ENCODE peak calls at places on chromosomes 4 and X, in five cellular contexts. I is HCT116, K is GM23248, R is OCI-LY7, U is PC-3. E is an unnamed sample. For H3K9me2, the result is how much of the 10 kb centered on the place peaks cover.

GRCh38 chrX:12970691-12971202 is 4.2 kb upstream of the TMSB4X start:
- DNase-seq in I (no peak), K (peak), R (no peak), U (peak), E (peak)

GRCh38 chrX:29690061-29690460 is 525.3 kb upstream of the MAGEB2 start:
- DNase-seq in I (no peak), K (peak), R (no peak), U (no peak), E (no peak)

GRCh38 chr4:4918067-4918466 is 58.6 kb downstream of the MSX1 start:
- DNase-seq in I (no peak), K (no peak), R (no peak), U (no peak), E (no peak)

GRCh38 chr4:106996490-106996889 is 39.6 kb downstream of the DKK2 start:
- DNase-seq in I (no peak), K (no peak), R (no peak), U (no peak), E (no peak)

GRCh38 chr4:74543983-74544382 is 99.0 kb downstream of the AREG start:
- DNase-seq in I (no peak), K (peak), R (no peak), U (no peak), E (no peak)

GRCh38 chrX:133950214-133950613 is 35.2 kb downstream of the GPC3 start:
- DNase-seq in I (no peak), K (no peak), R (no peak), U (no peak), E (no peak)

GRCh38 chrX:47078129-47079043 is at the start of gene RGN:
- DNase-seq in I (no peak), K (peak), R (no peak), U (no peak), E (peak)

GRCh38 chr4:106369456-106370060 is 980 bp upstream of the GIMD1 start:
- DNase-seq in I (peak), K (peak), R (peak), U (peak), E (peak)

GRCh38 chr4:7928711-7929505 is 10.8 kb downstream of the AFAP1 start:
- DNase-seq in I (peak), K (peak), R (no peak), U (no peak), E (no peak)

GRCh38 chr4:40214038-40214437 is 17.2 kb downstream of the RHOH start:
- DNase-seq in I (no peak), K (no peak), R (no peak), U (no peak), E (no peak)

GRCh38 chrX:138710866-138711331 is 618 bp downstream of the FGF13 start:
- DNase-seq in I (no peak), K (peak), R (no peak), U (no peak), E (peak)

GRCh38 chr4:165095291-165095690 is 17.4 kb downstream of the TMEM192 start:
- DNase-seq in I (no peak), K (no peak), R (no peak), U (no peak), E (peak)

GRCh38 chr4:37891221-37892159 is 606 bp downstream of the TBC1D1 start:
- DNase-seq in I (no peak), K (peak), R (peak), U (no peak), E (peak)

GRCh38 chr4:168797176-168797575 is 212.9 kb downstream of the CBR4 start:
- DNase-seq in I (no peak), K (peak), R (no peak), U (peak), E (no peak)

GRCh38 chrX:40531056-40531826 is 49.5 kb upstream of the ATP6AP2 start:
- DNase-seq in I (no peak), K (no peak), R (no peak), U (no peak), E (peak)

GRCh38 chrX:150933945-150934350 is 35.5 kb upstream of the CD99L2 start:
- DNase-seq in I (no peak), K (peak), R (no peak), U (no peak), E (no peak)

GRCh38 chr4:42280327-42281095 is 116.8 kb upstream of the SHISA3 start:
- DNase-seq in I (peak), K (peak), R (peak), U (peak), E (peak)

GRCh38 chrX:135544338-135544948 is 24.0 kb downstream of the INTS6L start:
- DNase-seq in I (no peak), K (no peak), R (peak), U (no peak), E (no peak)

GRCh38 chrX:43964936-43965335 is 8.3 kb downstream of the NDP start:
- DNase-seq in I (no peak), K (peak), R (no peak), U (peak), E (no peak)

GRCh38 chrX:125940985-125941384 is 225.1 kb downstream of the DCAF12L2 start:
- DNase-seq in I (no peak), K (no peak), R (no peak), U (no peak), E (peak)

GRCh38 chr4:87995435-87995834 is 12.0 kb upstream of the PKD2 start:
- DNase-seq in I (no peak), K (no peak), R (no peak), U (no peak), E (no peak)

DNA sequence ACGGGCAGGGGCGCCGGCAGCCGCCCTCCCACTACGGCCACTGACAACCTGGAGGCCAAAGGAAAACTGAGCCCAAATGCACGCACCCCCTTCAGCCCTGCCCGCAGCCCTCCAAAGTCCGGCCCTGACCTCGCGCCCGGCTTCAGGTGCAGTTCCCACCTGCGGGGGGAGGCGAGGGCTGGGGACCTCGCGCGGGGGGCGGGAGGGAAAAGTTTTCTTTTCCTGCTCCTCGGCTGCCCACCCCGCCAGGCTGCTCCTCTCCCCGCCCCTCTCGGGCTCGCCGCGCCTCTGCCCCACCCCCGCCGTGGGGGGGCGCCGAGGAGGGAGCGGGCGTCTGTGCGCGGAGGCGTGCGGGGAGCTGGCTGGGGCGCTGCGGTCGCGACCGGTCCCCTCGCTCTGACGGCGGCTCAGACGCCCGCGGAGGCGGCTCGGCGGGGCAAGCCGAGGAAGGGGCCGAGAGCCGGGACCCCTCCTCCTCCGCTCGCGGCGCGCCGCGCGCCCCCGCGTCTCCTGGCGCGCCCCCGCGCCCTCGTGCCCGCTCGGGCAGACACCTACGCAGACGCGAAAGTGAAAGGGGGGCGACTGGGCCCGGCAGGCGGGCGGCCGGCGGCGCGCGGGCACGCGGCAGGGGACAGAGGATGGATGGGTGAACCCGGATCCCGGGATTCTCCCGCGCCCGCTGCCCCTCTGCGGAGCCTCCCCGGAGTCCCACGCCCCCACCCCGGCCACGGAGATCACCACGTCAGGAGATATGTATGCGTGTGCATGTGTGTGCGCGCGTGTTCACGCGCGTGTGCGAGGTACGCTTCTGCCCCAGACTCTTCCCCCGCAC is 3.1 kb upstream of the NR3C2 start:
- DNase-seq in I (no peak), K (peak), R (peak), U (peak), E (peak)
- H3K4me2 ChIP-seq in I (peak), K (peak), R (peak), U (peak), E (peak)

GRCh38 chrX:17750436-17750835 is 13.1 kb downstream of the SCML1 start:
- DNase-seq in I (no peak), K (peak), R (no peak), U (no peak), E (no peak)

GRCh38 chrX:17748684-17749083 is 11.4 kb downstream of the SCML1 start:
- DNase-seq in I (no peak), K (no peak), R (no peak), U (no peak), E (no peak)

GRCh38 chrX:17744896-17745523 is 7.7 kb downstream of the SCML1 start:
- DNase-seq in I (no peak), K (peak), R (no peak), U (peak), E (peak)

GRCh38 chrX:17743913-17744312 is 6.6 kb downstream of the SCML1 start:
- DNase-seq in I (no peak), K (peak), R (no peak), U (peak), E (no peak)

GRCh38 chrX:17747692-17748091 is 10.4 kb downstream of the SCML1 start:
- DNase-seq in I (no peak), K (no peak), R (no peak), U (no peak), E (no peak)
- H3K9me2 ChIP-seq in I (under half), K (under half), R (under half), U (under half), E (under half)

DNA sequence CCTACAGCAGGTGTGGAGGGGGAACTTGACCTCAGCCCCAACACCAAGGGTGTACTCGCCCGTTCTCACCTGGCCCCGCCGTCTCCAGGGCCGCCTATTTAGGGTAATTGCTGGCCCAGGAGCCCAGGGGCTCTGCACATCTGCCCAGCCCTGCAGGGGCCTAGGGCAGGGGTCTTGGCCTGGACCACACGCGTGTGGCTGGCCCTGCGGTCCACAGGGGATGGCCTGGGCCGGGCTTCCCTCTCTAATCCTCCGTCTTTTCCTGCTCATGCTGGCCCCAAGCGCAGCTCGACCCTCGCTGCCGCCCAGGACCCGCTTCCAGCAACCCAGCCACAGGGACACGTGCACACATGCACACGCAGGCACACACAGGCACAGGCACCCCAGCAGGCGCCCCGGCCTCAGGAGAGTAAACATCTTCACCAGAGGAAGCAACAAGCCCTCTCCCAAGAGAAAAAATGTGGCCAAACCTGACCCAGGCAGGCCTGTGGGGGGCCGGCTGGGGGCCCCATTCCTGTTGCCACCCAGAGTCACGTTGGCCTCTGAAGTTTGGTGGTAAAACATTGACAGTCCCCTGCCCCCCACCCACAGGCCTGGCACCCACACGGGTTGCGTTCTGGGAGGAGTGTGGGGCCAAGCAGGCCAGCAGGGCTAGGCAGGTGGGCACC is 24.6 kb upstream of the FGFR3 start:
- DNase-seq in I (no peak), K (no peak), R (no peak), U (no peak), E (no peak)
- H3K4me2 ChIP-seq in I (peak), K (no peak), R (peak), U (no peak), E (peak)

GRCh38 chr4:53510316-53510715 is 81.0 kb downstream of the LNX1 start:
- DNase-seq in I (no peak), K (no peak), R (no peak), U (no peak), E (no peak)
- H3K9me2 ChIP-seq in I (under half), K (under half), R (under half), U (under half), E (under half)

GRCh38 chr4:183172881-183173280 is 73.8 kb downstream of the WWC2 start:
- DNase-seq in I (no peak), K (no peak), R (no peak), U (no peak), E (no peak)

GRCh38 chr4:183175631-183176232 is 76.7 kb downstream of the WWC2 start:
- DNase-seq in I (no peak), K (peak), R (no peak), U (peak), E (no peak)

GRCh38 chr4:183171484-183172267 is 72.6 kb downstream of the WWC2 start:
- DNase-seq in I (no peak), K (peak), R (no peak), U (peak), E (no peak)

GRCh38 chr4:183170894-183171293 is 71.8 kb downstream of the WWC2 start:
- DNase-seq in I (no peak), K (no peak), R (no peak), U (no peak), E (no peak)

GRCh38 chr4:183173580-183174526 is 74.8 kb downstream of the WWC2 start:
- DNase-seq in I (no peak), K (peak), R (no peak), U (no peak), E (peak)
- H3K4me2 ChIP-seq in I (no peak), K (peak), R (no peak), U (no peak), E (peak)

GRCh38 chr4:117783716-117784115 is 250.6 kb upstream of the NDST3 start:
- DNase-seq in I (no peak), K (peak), R (no peak), U (peak), E (no peak)

GRCh38 chr4:117786566-117786965 is 247.7 kb upstream of the NDST3 start:
- DNase-seq in I (no peak), K (no peak), R (no peak), U (no peak), E (no peak)

GRCh38 chr4:117784266-117784665 is 250.0 kb upstream of the NDST3 start:
- DNase-seq in I (no peak), K (no peak), R (no peak), U (no peak), E (no peak)
- H3K9me2 ChIP-seq in I (under half), K (under half), R (under half), U (under half), E (under half)

DNA sequence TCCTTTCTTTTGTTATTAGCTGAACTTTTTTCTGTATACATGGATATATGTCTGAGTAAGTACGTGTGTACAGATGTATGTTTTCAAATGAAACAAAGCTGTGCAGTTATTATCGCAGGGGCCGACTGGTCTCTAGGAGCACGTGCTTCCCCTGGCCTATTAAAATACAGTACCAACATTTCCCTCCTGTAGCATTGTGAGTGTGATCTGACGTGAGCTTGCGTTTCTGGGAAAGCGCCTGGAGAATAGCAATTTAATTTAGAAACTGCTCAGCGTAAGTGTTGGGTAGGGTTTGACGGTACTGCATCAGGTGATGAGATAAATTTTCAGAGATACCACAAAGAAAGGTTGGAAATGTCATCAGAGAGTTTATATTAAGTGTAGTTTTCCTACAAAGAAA is 173.3 kb downstream of the FBXO8 start:
- DNase-seq in I (no peak), K (no peak), R (no peak), U (no peak), E (no peak)
- H3K4me2 ChIP-seq in I (no peak), K (no peak), R (no peak), U (no peak), E (no peak)

DNA sequence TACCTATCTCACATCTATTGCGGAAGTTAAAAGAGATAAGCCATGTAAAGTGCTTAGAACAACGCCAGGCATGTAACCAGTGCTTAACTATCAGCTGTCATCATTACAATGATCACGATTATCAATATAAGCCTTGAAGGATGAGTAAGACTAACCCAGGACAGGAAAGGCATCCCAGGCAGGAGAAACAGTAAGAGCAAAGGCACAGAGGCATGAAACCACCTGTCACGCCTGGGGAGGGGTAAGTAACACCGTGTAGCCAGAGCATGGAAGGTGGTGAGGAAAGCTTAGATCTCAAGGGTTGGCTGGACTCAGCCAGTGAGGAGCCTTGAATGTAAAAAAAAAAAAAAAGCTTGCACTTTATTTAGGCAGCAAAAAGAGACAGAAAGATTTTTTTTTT is 71.7 kb upstream of the NOCT start:
- DNase-seq in I (no peak), K (no peak), R (no peak), U (no peak), E (no peak)
- H3K9me2 ChIP-seq in I (under half), K (under half), R (under half), U (under half), E (under half)